ENCODE peak calls at places on chromosomes 7 and 10, in eight cellular contexts. S is A549, Y is HepG2, M is HCT116, T is endothelial cell of umbilical vein, L is SK-N-SH, H is H1, P is GM12878. N is an unnamed sample.

GRCh38 chr10:116774728-116775151 is 32.4 kb upstream of the HSPA12A start:
- DNase-seq in S (no peak), Y (no peak), M (no peak), T (no peak), L (no peak), H (no peak), P (no peak), N (no peak)

GRCh38 chr7:112715525-112715924 is 74.7 kb downstream of the TMEM168 start:
- DNase-seq in S (no peak), Y (no peak), M (no peak), T (no peak), L (no peak), H (no peak), P (no peak), N (no peak)

GRCh38 chr10:88385601-88386203 is 197.4 kb downstream of the RNLS start:
- DNase-seq in S (peak; percentile 70), Y (peak; percentile 27), M (peak; percentile 75), T (no peak), L (no peak), H (no peak), P (peak; percentile 94), N (peak; percentile 92)

GRCh38 chr10:96516337-96516736 is 2.6 kb upstream of the TLL2 start:
- DNase-seq in S (no peak), Y (no peak), M (no peak), T (no peak), L (no peak), H (no peak), P (no peak), N (no peak)

GRCh38 chr7:138848056-138848975 is 50.3 kb upstream of the ATP6V0A4 start:
- DNase-seq in S (no peak), Y (no peak), M (no peak), T (no peak), L (no peak), H (no peak), P (no peak), N (no peak)

GRCh38 chr7:17370901-17371550 is 72.6 kb downstream of the AHR start:
- DNase-seq in S (peak; percentile 10), Y (no peak), M (no peak), T (peak; percentile 46), L (no peak), H (no peak), P (no peak), N (peak; percentile 12)

GRCh38 chr7:1033546-1034145 is 10.7 kb upstream of the GPR146 start:
- DNase-seq in S (no peak), Y (no peak), M (no peak), T (no peak), L (no peak), H (no peak), P (no peak), N (no peak)

GRCh38 chr7:5687936-5688673 is 93.4 kb downstream of the RNF216 start:
- DNase-seq in S (no peak), Y (no peak), M (no peak), T (no peak), L (no peak), H (no peak), P (no peak), N (no peak)

GRCh38 chr7:65832281-65832680 is 40.6 kb upstream of the VKORC1L1 start:
- DNase-seq in S (peak; percentile 29), Y (no peak), M (no peak), T (peak; percentile 19), L (no peak), H (no peak), P (no peak), N (peak; percentile 57)

GRCh38 chr7:82443801-82444219 is 233 bp upstream of the CACNA2D1 start:
- DNase-seq in S (peak; percentile 93), Y (no peak), M (no peak), T (peak; percentile 88), L (peak; percentile 97), H (no peak), P (no peak), N (peak; percentile 68)

GRCh38 chr7:30562498-30562897 is 32.2 kb upstream of the GARS1 start:
- DNase-seq in S (no peak), Y (no peak), M (no peak), T (peak; percentile 91), L (peak; percentile 55), H (no peak), P (no peak), N (no peak)

GRCh38 chr7:34260282-34260681 is 354.9 kb downstream of the BMPER start:
- DNase-seq in S (peak; percentile 80), Y (no peak), M (peak; percentile 61), T (peak; percentile 57), L (no peak), H (no peak), P (no peak), N (peak; percentile 54)

GRCh38 chr10:71868192-71868697 is 17.2 kb upstream of the PSAP start:
- DNase-seq in S (peak; percentile 80), Y (peak; percentile 44), M (no peak), T (no peak), L (peak; percentile 44), H (no peak), P (no peak), N (no peak)

GRCh38 chr7:150564045-150564444 is 3.1 kb upstream of the GIMAP4 start:
- DNase-seq in S (no peak), Y (no peak), M (no peak), T (no peak), L (no peak), H (no peak), P (no peak), N (no peak)

DNA sequence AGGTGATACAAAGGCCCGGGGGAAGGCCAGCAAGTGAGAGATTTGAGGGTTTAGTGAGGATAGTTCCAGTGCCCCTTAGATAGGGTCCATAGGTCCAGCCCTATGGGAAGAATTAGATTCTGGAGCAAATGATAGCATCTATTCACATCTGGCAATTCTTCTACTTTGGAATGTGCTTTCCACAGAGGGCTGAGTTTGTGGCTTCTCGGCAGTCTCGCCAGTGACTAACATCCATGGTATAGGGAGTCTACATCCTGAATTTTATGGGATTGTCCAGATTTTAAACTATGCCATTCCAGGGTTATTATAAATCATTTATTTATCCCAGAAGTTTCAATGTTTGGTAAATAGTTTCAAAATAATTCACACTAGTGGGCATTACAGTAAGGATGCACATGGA is 207.3 kb upstream of the ADO start:
- DNase-seq in S (no peak), Y (no peak), M (no peak), T (no peak), L (no peak), H (no peak), P (no peak), N (no peak)
- TF ChIP-seq CTCF in S (no peak), Y (no peak), M (no peak), T (no peak), L (no peak), H (no peak), P (no peak), N (no peak)

GRCh38 chr7:28207486-28208158 is 27.0 kb upstream of the JAZF1 start:
- DNase-seq in S (no peak), Y (no peak), M (no peak), T (peak; percentile 78), L (no peak), H (no peak), P (peak; percentile 41), N (peak; percentile 59)
- TF ChIP-seq MAX in S (no peak), Y (no peak), M (no peak), T (no peak), L (no peak), H (no peak), P (no peak), N (no peak)

DNA sequence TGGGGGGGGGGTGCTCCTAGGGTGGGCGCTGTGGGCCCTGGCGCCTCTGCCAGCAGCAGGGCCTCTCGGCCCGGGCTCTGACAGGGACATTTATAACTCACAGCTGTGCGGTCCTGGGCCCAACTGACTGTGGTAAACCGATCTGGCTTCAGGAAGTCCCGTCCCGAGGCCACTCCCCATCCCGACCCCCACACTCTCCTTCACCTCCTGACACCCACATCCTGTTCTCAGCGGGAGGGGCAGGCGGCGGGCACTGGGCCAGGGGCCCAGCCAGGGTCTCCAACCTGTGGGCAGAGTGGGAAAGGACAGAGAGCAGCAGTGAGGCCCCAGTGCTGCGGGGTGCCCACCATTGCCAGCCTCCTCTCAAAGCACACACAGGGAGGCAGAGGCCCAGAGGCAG is 69.1 kb downstream of the ZMIZ1 start:
- DNase-seq in S (no peak), Y (no peak), M (no peak), T (no peak), L (no peak), H (no peak), P (peak; percentile 26), N (peak; percentile 98)
- H3K4me3 ChIP-seq in S (no peak overlapping the region), Y (no peak overlapping the region), M (no peak overlapping the region), T (no peak overlapping the region), L (no peak overlapping the region), H (no peak overlapping the region), P (peak overlapping the region; percentile 35), N (peak overlapping the region; percentile 54)

DNA sequence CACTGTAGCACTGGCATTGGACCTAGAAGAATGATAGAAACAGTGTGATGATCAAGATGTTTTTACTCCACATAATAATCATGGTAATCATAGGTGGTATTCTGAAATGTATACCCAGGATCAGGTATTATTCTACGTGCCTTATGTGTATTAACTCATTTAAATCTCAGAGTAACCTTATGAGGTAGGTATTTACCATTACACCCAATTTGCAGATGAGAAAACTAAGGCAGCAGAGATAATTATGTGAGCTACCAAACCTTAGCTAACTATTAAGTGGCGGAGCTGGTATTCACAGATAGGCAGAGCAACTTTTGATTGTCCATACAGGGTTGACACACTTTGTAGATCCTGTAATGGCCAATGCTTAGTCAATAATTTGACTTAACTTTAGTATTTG is 2.5 kb downstream of the CAMK1D start:
- DNase-seq in S (no peak), Y (no peak), M (no peak), T (no peak), L (no peak), H (no peak), P (no peak), N (no peak)
- TF ChIP-seq CTCF in S (no peak), Y (no peak), M (no peak), T (no peak), L (no peak), H (no peak), P (no peak), N (no peak)

GRCh38 chr7:137480824-137481365 is 137.4 kb upstream of the PTN start:
- DNase-seq in S (no peak), Y (no peak), M (no peak), T (no peak), L (no peak), H (no peak), P (no peak), N (no peak)
- TF ChIP-seq MAX in S (no peak), Y (no peak), M (no peak), T (no peak), L (no peak), H (no peak), P (no peak), N (no peak)

DNA sequence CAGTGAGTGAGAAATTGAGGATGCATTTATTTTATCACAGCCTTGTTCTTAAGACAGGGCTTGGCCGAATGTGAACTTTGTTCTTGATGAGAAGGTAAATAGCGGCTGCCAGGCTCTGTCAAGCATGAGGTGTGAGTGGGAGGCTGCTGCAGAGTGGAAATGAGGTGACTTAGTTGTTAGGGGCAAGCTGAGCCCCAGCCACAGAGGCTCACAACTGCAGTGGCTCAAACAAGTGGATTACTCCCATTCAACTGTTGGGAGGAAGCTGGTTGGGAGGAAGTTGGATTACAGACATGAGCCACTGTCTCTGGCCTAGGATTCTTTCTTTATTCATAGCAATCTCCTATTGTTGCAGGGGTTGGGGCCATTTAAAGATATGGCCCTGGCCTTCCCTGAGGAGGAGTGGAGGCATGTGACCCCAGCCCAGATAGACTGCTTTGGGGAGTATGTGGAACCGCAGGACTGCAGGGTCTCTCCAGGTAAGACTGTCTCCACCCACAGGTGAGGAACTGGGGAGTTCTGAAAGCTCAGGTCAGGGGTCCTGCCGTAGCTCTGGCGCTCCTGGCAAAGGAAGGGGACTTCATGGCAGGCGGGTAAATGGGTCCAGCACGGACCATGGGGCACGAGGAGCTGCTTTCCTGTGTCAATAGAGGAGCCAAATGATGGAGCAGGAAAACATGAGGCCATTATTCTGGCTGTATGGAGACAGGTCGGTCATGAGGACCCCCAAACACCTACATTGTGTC is 7.1 kb downstream of the ZSCAN25 start:
- DNase-seq in S (no peak), Y (no peak), M (no peak), T (no peak), L (no peak), H (no peak), P (no peak), N (peak; percentile 94)
- H3K4me3 ChIP-seq in S (no peak overlapping the region), Y (no peak overlapping the region), M (no peak overlapping the region), T (no peak overlapping the region), L (no peak overlapping the region), H (no peak overlapping the region), P (no peak overlapping the region), N (peak overlapping the region; percentile 69)

N was measured in NB4.